ENCODE peak calls at places on chromosome 10, in five cellular contexts. One of them, this sample, is unnamed.

GRCh38 chr10:124870854-124871425 is 69.3 kb downstream of the ABRAXAS2 start:
- DNase-seq in heart left ventricle: no peak
- DNase-seq in uterus: no peak
- DNase-seq in choroid plexus epithelial cell: no peak
- DNase-seq in colonic mucosa: no peak
- DNase-seq in this sample: no peak

GRCh38 chr10:126101744-126102143 is 205.4 kb downstream of the FANK1 start:
- DNase-seq in heart left ventricle: no peak
- DNase-seq in uterus: no peak
- DNase-seq in choroid plexus epithelial cell: no peak
- DNase-seq in colonic mucosa: no peak
- DNase-seq in this sample: no peak

GRCh38 chr10:117609095-117609821 is 66.7 kb downstream of the EMX2 start:
- DNase-seq in heart left ventricle: no peak
- DNase-seq in uterus: peak; percentile 66
- DNase-seq in choroid plexus epithelial cell: peak; percentile 78
- DNase-seq in colonic mucosa: no peak
- DNase-seq in this sample: peak; percentile 65

GRCh38 chr10:73576890-73577591 is 14.1 kb downstream of the USP54 start:
- DNase-seq in heart left ventricle: no peak
- DNase-seq in uterus: no peak
- DNase-seq in choroid plexus epithelial cell: peak; percentile 18
- DNase-seq in colonic mucosa: no peak
- DNase-seq in this sample: peak; percentile 54

GRCh38 chr10:44801383-44802327 is 109.5 kb upstream of the TMEM72 start:
- DNase-seq in heart left ventricle: peak; percentile 94
- DNase-seq in uterus: peak; percentile 62
- DNase-seq in choroid plexus epithelial cell: peak; percentile 98
- DNase-seq in colonic mucosa: peak; percentile 74
- DNase-seq in this sample: peak; percentile 96

GRCh38 chr10:91907033-91907594 is 2.2 kb downstream of the FGFBP3 start:
- DNase-seq in heart left ventricle: no peak
- DNase-seq in uterus: no peak
- DNase-seq in choroid plexus epithelial cell: no peak
- DNase-seq in colonic mucosa: no peak
- DNase-seq in this sample: peak; percentile 28

GRCh38 chr10:63483983-63484382 is 18.2 kb upstream of the JMJD1C start:
- DNase-seq in heart left ventricle: no peak
- DNase-seq in uterus: no peak
- DNase-seq in choroid plexus epithelial cell: no peak
- DNase-seq in colonic mucosa: no peak
- DNase-seq in this sample: no peak

GRCh38 chr10:116470768-116471415 is 43.2 kb downstream of the PNLIPRP3 start:
- DNase-seq in heart left ventricle: no peak
- DNase-seq in uterus: no peak
- DNase-seq in choroid plexus epithelial cell: peak; percentile 2
- DNase-seq in colonic mucosa: peak; percentile 45
- DNase-seq in this sample: no peak

GRCh38 chr10:107554351-107554750 is 389.8 kb upstream of the SORCS1 start:
- DNase-seq in heart left ventricle: no peak
- DNase-seq in uterus: no peak
- DNase-seq in choroid plexus epithelial cell: peak; percentile 15
- DNase-seq in colonic mucosa: no peak
- DNase-seq in this sample: no peak

GRCh38 chr10:44008270-44008916 is 359.7 kb upstream of the ZNF32 start:
- DNase-seq in heart left ventricle: no peak
- DNase-seq in uterus: no peak
- DNase-seq in choroid plexus epithelial cell: peak; percentile 17
- DNase-seq in colonic mucosa: no peak
- DNase-seq in this sample: no peak

GRCh38 chr10:1653321-1653720 is 84.0 kb downstream of the ADARB2 start:
- DNase-seq in heart left ventricle: no peak
- DNase-seq in uterus: no peak
- DNase-seq in choroid plexus epithelial cell: no peak
- DNase-seq in colonic mucosa: no peak
- DNase-seq in this sample: no peak

GRCh38 chr10:95506056-95506737 is 55.0 kb downstream of the SORBS1 start:
- DNase-seq in heart left ventricle: no peak
- DNase-seq in uterus: no peak
- DNase-seq in choroid plexus epithelial cell: no peak
- DNase-seq in colonic mucosa: no peak
- DNase-seq in this sample: peak; percentile 5

GRCh38 chr10:5566606-5567005 is 41.8 kb downstream of the CALML3 start:
- DNase-seq in heart left ventricle: peak; percentile 22
- DNase-seq in uterus: peak; percentile 2
- DNase-seq in choroid plexus epithelial cell: no peak
- DNase-seq in colonic mucosa: no peak
- DNase-seq in this sample: no peak

GRCh38 chr10:75469018-75469616 is 37.7 kb downstream of the LRMDA start:
- DNase-seq in heart left ventricle: no peak
- DNase-seq in uterus: peak; percentile 74
- DNase-seq in choroid plexus epithelial cell: peak; percentile 91
- DNase-seq in colonic mucosa: peak; percentile 26
- DNase-seq in this sample: peak; percentile 100

DNA sequence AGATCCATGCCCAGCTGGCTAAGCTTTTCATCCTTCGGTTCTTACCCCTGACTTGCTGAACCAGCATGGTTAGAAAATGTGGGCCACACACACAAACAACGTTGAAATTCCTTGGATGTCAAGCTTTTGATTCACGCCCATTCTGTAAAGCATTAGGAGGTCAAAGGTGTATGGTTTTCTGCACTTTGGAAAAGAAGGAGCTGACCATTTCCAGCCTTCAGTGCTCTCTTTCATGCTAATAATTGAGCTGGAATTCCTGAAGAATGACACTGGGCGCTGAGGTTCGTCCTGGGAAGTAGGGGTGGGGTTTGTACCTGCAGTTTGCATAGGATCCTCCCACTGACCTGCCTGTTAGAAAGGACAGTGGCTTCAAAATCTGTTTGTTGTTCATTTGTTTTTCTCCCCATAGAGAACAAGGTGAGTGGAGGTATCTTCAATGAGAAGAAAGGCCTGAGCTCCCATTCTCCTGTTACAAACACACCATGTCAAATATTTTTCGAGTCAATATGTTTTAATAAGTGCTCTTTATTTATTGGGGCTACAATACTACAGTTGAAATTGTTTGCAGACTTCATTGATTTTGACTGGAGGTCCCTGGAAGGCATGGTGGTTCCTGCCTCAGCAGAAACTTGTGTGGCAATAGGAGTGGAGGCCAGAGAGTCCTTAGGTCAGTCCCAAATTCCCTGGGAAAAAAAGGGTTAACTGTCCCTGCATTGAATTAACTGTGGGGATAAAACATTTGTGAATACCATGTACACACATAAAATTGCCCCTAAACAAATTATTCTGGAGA is 22.9 kb downstream of the KLF6 start:
- DNase-seq in heart left ventricle: no peak
- DNase-seq in uterus: no peak
- DNase-seq in choroid plexus epithelial cell: peak; percentile 72
- DNase-seq in colonic mucosa: peak; percentile 18
- DNase-seq in this sample: no peak
- H3K4me3 ChIP-seq in heart left ventricle: no peak overlapping the region
- H3K4me3 ChIP-seq in uterus: no peak overlapping the region
- H3K4me3 ChIP-seq in choroid plexus epithelial cell: no peak overlapping the region
- H3K4me3 ChIP-seq in colonic mucosa: no peak overlapping the region
- H3K4me3 ChIP-seq in this sample: no peak overlapping the region

GRCh38 chr10:98748298-98748697 is 301.6 kb upstream of the HPS1 start:
- DNase-seq in heart left ventricle: no peak
- DNase-seq in uterus: no peak
- DNase-seq in choroid plexus epithelial cell: peak; percentile 26
- DNase-seq in colonic mucosa: peak; percentile 21
- DNase-seq in this sample: no peak
- TF ChIP-seq CTCF in heart left ventricle: no peak
- TF ChIP-seq CTCF in uterus: no peak
- TF ChIP-seq CTCF in choroid plexus epithelial cell: peak; percentile 28
- TF ChIP-seq CTCF in colonic mucosa: peak; percentile 23
- TF ChIP-seq CTCF in this sample: no peak

GRCh38 chr10:62426600-62426999 is 52.4 kb downstream of the ZNF365 start:
- DNase-seq in heart left ventricle: no peak
- DNase-seq in uterus: no peak
- DNase-seq in choroid plexus epithelial cell: no peak
- DNase-seq in colonic mucosa: no peak
- DNase-seq in this sample: no peak
- H3K4me3 ChIP-seq in heart left ventricle: no peak overlapping the region
- H3K4me3 ChIP-seq in uterus: no peak overlapping the region
- H3K4me3 ChIP-seq in choroid plexus epithelial cell: no peak overlapping the region
- H3K4me3 ChIP-seq in colonic mucosa: no peak overlapping the region
- H3K4me3 ChIP-seq in this sample: no peak overlapping the region

DNA sequence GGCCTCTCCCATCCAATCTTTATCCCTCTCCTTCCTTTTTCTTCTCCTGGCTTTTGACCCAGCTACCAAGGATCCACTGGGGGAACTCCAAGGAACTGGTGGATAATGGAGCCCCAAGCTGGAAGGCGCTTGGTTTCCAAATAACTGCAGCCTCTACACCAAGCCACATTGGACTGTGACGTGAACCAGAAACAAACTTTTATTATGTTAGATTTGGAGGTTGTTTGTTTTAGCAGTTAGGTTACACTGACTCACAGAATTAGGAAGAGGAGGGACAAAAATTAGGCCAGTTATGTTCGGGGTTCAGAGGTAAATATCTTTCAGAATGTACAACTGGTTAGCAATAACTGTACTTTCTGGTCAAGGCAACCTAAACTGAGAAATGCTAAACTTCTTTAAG is 21.3 kb upstream of the ANK3 start:
- DNase-seq in heart left ventricle: no peak
- DNase-seq in uterus: no peak
- DNase-seq in choroid plexus epithelial cell: no peak
- DNase-seq in colonic mucosa: no peak
- DNase-seq in this sample: no peak
- TF ChIP-seq CTCF in heart left ventricle: no peak
- TF ChIP-seq CTCF in uterus: no peak
- TF ChIP-seq CTCF in choroid plexus epithelial cell: no peak
- TF ChIP-seq CTCF in colonic mucosa: no peak
- TF ChIP-seq CTCF in this sample: no peak

GRCh38 chr10:110498982-110499795 is 1.5 kb downstream of the DUSP5 start:
- DNase-seq in heart left ventricle: no peak
- DNase-seq in uterus: no peak
- DNase-seq in choroid plexus epithelial cell: peak; percentile 83
- DNase-seq in colonic mucosa: peak; percentile 53
- DNase-seq in this sample: peak; percentile 70
- H3K4me3 ChIP-seq in heart left ventricle: peak overlapping the region; percentile 70
- H3K4me3 ChIP-seq in uterus: peak overlapping the region; percentile 48
- H3K4me3 ChIP-seq in choroid plexus epithelial cell: peak overlapping the region; percentile 88
- H3K4me3 ChIP-seq in colonic mucosa: peak overlapping the region; percentile 44
- H3K4me3 ChIP-seq in this sample: peak overlapping the region; percentile 77

DNA sequence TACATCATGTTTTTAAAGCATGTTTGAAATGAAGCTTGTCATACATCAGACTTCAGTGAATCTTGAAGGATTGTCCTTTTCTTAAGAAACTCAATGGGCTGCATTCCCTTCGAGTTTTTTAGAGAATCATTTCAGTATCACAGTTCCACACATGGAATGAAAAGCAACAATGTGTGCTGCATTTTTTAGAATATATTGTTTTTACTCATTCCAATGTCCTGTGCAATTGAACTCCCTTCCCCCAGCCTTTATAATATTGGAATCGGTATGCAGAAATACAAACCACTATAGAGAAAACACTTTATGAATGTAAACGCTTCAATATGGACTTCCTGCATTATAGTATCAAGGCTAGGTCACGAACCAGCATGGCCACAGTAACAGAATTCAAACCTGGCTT is 634.4 kb downstream of the GATA3 start:
- DNase-seq in heart left ventricle: no peak
- DNase-seq in uterus: no peak
- DNase-seq in choroid plexus epithelial cell: no peak
- DNase-seq in colonic mucosa: no peak
- DNase-seq in this sample: no peak
- TF ChIP-seq CTCF in heart left ventricle: no peak
- TF ChIP-seq CTCF in uterus: no peak
- TF ChIP-seq CTCF in choroid plexus epithelial cell: no peak
- TF ChIP-seq CTCF in colonic mucosa: no peak
- TF ChIP-seq CTCF in this sample: no peak

GRCh38 chr10:48684463-48684791 is 246 bp upstream of the WDFY4 start:
- DNase-seq in heart left ventricle: no peak
- DNase-seq in uterus: no peak
- DNase-seq in choroid plexus epithelial cell: no peak
- DNase-seq in colonic mucosa: no peak
- DNase-seq in this sample: no peak
- H3K4me3 ChIP-seq in heart left ventricle: no peak overlapping the region
- H3K4me3 ChIP-seq in uterus: no peak overlapping the region
- H3K4me3 ChIP-seq in choroid plexus epithelial cell: no peak overlapping the region
- H3K4me3 ChIP-seq in colonic mucosa: no peak overlapping the region
- H3K4me3 ChIP-seq in this sample: no peak overlapping the region

DNA sequence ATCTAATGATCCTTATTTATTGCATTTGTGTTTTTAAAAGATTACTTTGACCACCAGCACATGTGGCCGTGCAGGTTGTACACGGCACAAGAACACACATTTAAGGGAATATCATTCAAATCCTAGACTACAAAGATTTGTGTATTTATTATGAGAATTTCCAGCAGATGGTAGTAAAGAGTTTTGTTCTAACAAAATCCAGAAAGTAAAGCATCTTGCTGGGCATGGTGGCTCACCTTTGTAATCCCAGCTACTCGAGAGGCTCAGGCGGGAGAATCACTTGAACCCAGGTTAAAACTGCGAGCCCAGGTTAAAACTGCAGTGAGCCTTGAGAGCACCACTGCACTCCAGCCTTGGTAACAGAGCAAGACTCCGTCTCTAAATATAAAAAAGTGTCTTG is 31.5 kb downstream of the MACROH2A2 start:
- DNase-seq in heart left ventricle: no peak
- DNase-seq in uterus: no peak
- DNase-seq in choroid plexus epithelial cell: peak; percentile 9
- DNase-seq in colonic mucosa: no peak
- DNase-seq in this sample: no peak
- TF ChIP-seq CTCF in heart left ventricle: no peak
- TF ChIP-seq CTCF in uterus: no peak
- TF ChIP-seq CTCF in choroid plexus epithelial cell: peak; percentile 4
- TF ChIP-seq CTCF in colonic mucosa: no peak
- TF ChIP-seq CTCF in this sample: no peak

This sample was measured in fibroblast of the aortic adventitia.